ENCODE peak calls at places on chromosome 3, in four cellular contexts. X, T, F and L are unnamed samples.

GRCh38 chr3:16838561-16838960 is 46.2 kb upstream of the PLCL2 start:
- DNase-seq in X (no peak), T (no peak), F (no peak), L (no peak)

GRCh38 chr3:3589715-3590130 is 209.5 kb upstream of the LRRN1 start:
- DNase-seq in X (no peak), T (no peak), F (peak), L (no peak)

GRCh38 chr3:16028604-16029003 is 145.9 kb upstream of the GALNT15 start:
- DNase-seq in X (no peak), T (no peak), F (no peak), L (no peak)

GRCh38 chr3:48431224-48432029 is 1.5 kb upstream of the PLXNB1 start:
- DNase-seq in X (no peak), T (no peak), F (no peak), L (no peak)

GRCh38 chr3:133676336-133677118 is 14.8 kb upstream of the TOPBP1 start:
- DNase-seq in X (no peak), T (no peak), F (no peak), L (no peak)

GRCh38 chr3:42635111-42635510 is 18.4 kb upstream of the ZBTB47 start:
- DNase-seq in X (no peak), T (no peak), F (no peak), L (peak)

GRCh38 chr3:172157566-172158258 is 118.3 kb downstream of the FNDC3B start:
- DNase-seq in X (no peak), T (no peak), F (no peak), L (no peak)

GRCh38 chr3:50264389-50264963 is 4.5 kb upstream of the SEMA3B start:
- DNase-seq in X (peak), T (peak), F (no peak), L (no peak)

GRCh38 chr3:113560845-113561623 is 28.7 kb downstream of the SIDT1 start:
- DNase-seq in X (peak), T (no peak), F (no peak), L (no peak)

GRCh38 chr3:184360834-184361531 is 422 bp downstream of the CLCN2 start:
- DNase-seq in X (no peak), T (no peak), F (no peak), L (no peak)

GRCh38 chr3:141875893-141876380 is 506 bp upstream of the ATP1B3 start:
- DNase-seq in X (peak), T (peak), F (no peak), L (no peak)

GRCh38 chr3:113231827-113232253 is 20.5 kb downstream of the BOC start:
- DNase-seq in X (no peak), T (no peak), F (no peak), L (no peak)

GRCh38 chr3:60430208-60430607 is 821.0 kb downstream of the FHIT start:
- DNase-seq in X (no peak), T (no peak), F (no peak), L (no peak)

GRCh38 chr3:60435941-60436650 is 815.2 kb downstream of the FHIT start:
- DNase-seq in X (no peak), T (no peak), F (no peak), L (no peak)

GRCh38 chr3:60431599-60431958 is 819.7 kb downstream of the FHIT start:
- DNase-seq in X (no peak), T (peak), F (no peak), L (peak)

GRCh38 chr3:60434323-60434722 is 816.9 kb downstream of the FHIT start:
- DNase-seq in X (no peak), T (no peak), F (no peak), L (no peak)

DNA sequence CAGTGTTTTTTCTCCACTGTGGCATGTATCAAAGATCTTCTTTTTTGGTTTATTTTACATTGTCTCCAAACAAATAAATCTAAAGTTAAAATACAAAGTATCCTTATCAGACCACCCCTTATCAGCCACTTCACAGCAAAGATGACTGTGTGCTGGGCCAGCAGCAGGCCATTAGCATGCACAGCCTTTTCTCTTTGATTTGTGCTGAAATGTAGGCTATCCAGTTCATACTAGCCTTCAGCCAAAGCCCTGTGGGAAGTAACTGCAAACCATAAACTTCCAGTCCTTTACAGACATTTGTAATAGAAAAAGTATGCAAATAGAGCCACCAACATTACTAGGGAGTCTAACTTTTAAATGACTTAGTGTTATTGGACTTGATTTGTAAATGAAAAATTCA is 816.3 kb downstream of the FHIT start:
- DNase-seq in X (no peak), T (no peak), F (no peak), L (peak)
- TF ChIP-seq USF1 in X (no peak), T (no peak), F (no peak), L (no peak)

GRCh38 chr3:180295811-180296210 is 259.1 kb upstream of the PEX5L start:
- DNase-seq in X (no peak), T (no peak), F (no peak), L (no peak)

GRCh38 chr3:180290300-180290699 is 253.6 kb upstream of the PEX5L start:
- DNase-seq in X (no peak), T (no peak), F (no peak), L (no peak)

GRCh38 chr3:180296971-180297370 is 260.2 kb upstream of the PEX5L start:
- DNase-seq in X (no peak), T (no peak), F (no peak), L (no peak)

DNA sequence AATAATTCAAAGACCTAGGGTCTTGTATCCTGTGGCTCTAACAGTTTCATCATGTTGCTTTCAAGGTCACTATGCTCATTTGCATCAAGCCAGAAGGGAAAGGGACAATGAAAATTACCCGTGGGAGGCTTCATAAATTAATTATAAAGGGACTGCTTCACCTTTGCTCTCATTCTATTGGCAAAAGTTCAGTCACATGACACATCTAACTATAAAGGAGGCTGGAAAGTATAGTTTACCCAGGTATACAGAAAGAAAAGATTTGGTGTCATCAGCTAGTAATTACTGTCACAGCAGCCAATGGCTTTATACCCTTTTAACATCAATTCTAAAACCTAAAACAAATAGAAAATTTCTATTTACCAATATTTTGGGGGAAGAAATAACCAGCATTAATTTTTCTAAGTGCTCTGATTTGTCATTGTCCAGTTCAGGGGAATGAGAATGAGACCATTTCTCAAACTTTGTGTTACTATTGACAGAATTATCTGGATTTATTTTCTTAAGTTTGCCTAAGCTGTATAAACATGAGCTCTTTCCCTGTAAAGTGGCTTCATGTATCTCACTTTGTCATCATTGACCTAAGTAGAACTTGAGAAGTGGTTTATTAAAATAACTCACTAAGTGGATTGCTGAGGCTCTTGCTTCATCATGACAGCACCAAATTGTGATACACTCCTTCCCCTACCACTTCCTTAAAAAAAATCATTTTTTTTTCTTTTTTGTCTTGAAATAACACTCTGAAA is 257.7 kb upstream of the PEX5L start:
- DNase-seq in X (no peak), T (no peak), F (no peak), L (no peak)
- TF ChIP-seq USF1 in X (no peak), T (no peak), F (no peak), L (no peak)

GRCh38 chr3:5485427-5485826 is 297.9 kb downstream of the EDEM1 start:
- DNase-seq in X (no peak), T (no peak), F (peak), L (no peak)
- TF ChIP-seq USF1 in X (no peak), T (no peak), F (no peak), L (no peak)

DNA sequence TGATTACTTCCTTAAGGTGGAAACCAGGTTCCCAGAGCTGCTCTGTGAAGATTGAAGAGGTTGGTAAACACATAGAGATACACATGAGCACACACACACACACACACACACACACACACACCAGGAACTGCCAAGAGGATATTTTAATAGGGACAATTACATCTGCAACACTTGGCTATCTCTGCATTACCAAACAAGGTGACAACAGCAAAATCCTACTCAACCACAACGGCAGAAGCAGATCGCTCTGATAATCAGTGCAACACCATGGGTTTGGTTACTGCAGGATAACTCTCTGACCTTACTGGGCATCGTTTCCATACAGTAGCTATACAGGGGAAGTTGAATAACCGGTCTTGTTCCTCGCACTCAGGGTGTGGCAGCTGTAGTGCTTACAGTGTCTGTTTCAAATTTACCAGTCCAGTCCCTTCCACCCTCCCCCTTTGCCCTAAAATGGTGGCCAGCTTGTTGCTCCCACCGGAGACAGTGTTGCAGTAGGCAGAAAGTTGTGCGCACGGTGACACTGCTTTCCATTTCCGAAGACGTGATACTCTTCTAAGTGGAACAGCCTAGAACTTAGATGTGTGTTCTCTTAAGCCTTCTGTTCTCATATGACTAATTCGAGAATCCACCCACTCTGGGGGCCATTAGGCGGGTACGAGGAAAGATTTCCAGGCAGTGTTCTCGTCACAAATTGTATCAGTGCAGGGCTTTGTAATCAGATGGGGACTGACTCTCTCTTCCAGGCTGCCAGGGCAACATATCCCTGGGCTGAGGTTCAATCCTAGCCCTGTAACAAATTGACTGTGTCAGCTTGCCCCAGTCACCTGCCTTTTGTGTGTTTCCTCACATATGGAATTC is 176.2 kb downstream of the P3H2 start:
- DNase-seq in X (no peak), T (no peak), F (no peak), L (no peak)
- TF ChIP-seq USF1 in X (no peak), T (no peak), F (no peak), L (no peak)

GRCh38 chr3:77150028-77150427 is 110.1 kb downstream of the ROBO2 start:
- DNase-seq in X (no peak), T (no peak), F (no peak), L (no peak)
- TF ChIP-seq USF1 in X (no peak), T (no peak), F (no peak), L (no peak)

DNA sequence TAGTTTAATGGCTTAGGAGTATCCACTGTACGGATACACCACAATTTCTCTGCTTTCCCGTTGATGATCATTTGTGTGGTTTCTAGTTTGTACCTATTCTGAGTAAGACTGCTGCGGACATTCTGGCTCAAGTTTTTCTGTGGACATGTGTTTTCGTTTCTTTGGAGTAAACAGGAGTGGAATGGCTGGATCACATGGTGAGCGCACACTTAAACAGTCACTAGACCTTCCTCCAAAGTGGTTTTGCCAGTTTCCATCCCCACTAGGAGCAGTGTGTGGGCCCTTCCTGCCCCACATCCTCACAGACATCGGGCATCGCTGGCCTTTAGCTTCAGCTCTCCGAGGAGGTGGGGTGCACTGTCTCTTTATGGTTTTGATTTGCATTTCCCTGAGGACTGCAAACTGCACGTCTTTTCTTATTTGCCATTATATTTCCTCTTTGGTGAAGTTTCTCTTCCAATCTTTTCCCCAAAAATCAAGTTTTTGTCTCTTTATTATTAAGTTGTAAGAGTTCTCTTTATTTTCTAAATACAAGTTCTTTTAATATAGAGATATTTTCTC is 94.1 kb downstream of the VGLL4 start:
- DNase-seq in X (no peak), T (no peak), F (no peak), L (no peak)
- TF ChIP-seq USF1 in X (no peak), T (no peak), F (no peak), L (no peak)

GRCh38 chr3:8954938-8955763 is 8.1 kb downstream of the RAD18 start:
- DNase-seq in X (no peak), T (no peak), F (peak), L (no peak)

GRCh38 chr3:8952130-8952529 is 11.1 kb downstream of the RAD18 start:
- DNase-seq in X (no peak), T (no peak), F (no peak), L (no peak)

DNA sequence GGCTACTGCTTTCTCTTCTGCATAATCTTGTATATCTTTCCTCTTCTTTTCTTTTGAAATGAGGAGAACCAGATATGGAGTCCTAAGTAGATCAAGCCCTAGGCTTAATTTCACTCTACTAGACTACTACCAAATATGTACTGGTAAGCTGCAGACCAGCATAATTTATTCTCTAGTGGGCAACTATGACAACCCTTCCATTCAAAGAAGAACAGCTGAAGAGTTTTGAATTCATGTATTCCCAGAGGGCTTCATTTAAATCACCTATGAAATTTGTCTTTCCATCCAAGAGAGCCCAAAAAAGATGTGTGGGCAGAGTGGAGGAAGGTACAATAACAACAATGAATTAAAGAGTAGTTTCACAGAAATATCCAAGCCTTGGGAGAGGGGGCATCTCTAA is 9.9 kb downstream of the RAD18 start:
- DNase-seq in X (no peak), T (no peak), F (no peak), L (no peak)
- TF ChIP-seq USF1 in X (no peak), T (no peak), F (no peak), L (no peak)